ENCODE peak calls at places on chromosome 17, in nine cellular contexts. Y, S, A, W, B, D, Q, H and E are unnamed samples.

GRCh38 chr17:31487648-31488263 is 96.3 kb downstream of the RAB11FIP4 start:
- DNase-seq in Y (peak), S (peak), A (peak), W (peak), B (peak), D (peak), Q (peak), H (peak), E (peak)

GRCh38 chr17:82665226-82665625 is 17.0 kb upstream of the WDR45B start:
- DNase-seq in Y (no peak), S (no peak), A (no peak), W (no peak), B (no peak), D (no peak), Q (no peak), H (no peak), E (no peak)

GRCh38 chr17:38595892-38596291 is 9.9 kb downstream of the SRCIN1 start:
- DNase-seq in Y (no peak), S (no peak), A (no peak), W (no peak), B (no peak), D (no peak), Q (no peak), H (no peak), E (no peak)

GRCh38 chr17:72376486-72377345 is 255.9 kb downstream of the SOX9 start:
- DNase-seq in Y (no peak), S (no peak), A (peak), W (no peak), B (no peak), D (no peak), Q (no peak), H (no peak), E (no peak)

GRCh38 chr17:5661486-5662125 is 77.3 kb upstream of the NLRP1 start:
- DNase-seq in Y (no peak), S (no peak), A (no peak), W (no peak), B (no peak), D (no peak), Q (no peak), H (no peak), E (no peak)

GRCh38 chr17:70050931-70051330 is 24.1 kb upstream of the KCNJ16 start:
- DNase-seq in Y (no peak), S (no peak), A (no peak), W (no peak), B (no peak), D (no peak), Q (no peak), H (no peak), E (no peak)

GRCh38 chr17:46818319-46818928 is at the start of gene WNT3:
- DNase-seq in Y (peak), S (no peak), A (peak), W (no peak), B (no peak), D (no peak), Q (peak), H (peak), E (peak)

GRCh38 chr17:67434061-67434525 is 57.0 kb downstream of the PITPNC1 start:
- DNase-seq in Y (peak), S (peak), A (no peak), W (peak), B (no peak), D (no peak), Q (no peak), H (peak), E (no peak)

GRCh38 chr17:55783684-55784245 is 32.9 kb downstream of the PCTP start:
- DNase-seq in Y (peak), S (peak), A (peak), W (peak), B (peak), D (no peak), Q (no peak), H (no peak), E (no peak)

GRCh38 chr17:79033741-79034501 is 10.0 kb downstream of the C1QTNF1 start:
- DNase-seq in Y (peak), S (peak), A (peak), W (peak), B (peak), D (no peak), Q (no peak), H (no peak), E (no peak)

GRCh38 chr17:51298508-51299371 is 38.4 kb downstream of the UTP18 start:
- DNase-seq in Y (no peak), S (no peak), A (no peak), W (no peak), B (no peak), D (no peak), Q (peak), H (no peak), E (peak)

GRCh38 chr17:80122926-80123505 is 21.6 kb downstream of the GAA start:
- DNase-seq in Y (no peak), S (no peak), A (no peak), W (peak), B (no peak), D (no peak), Q (no peak), H (no peak), E (no peak)

GRCh38 chr17:37743875-37744632 is 805 bp downstream of the HNF1B start:
- DNase-seq in Y (peak), S (no peak), A (peak), W (peak), B (no peak), D (peak), Q (peak), H (no peak), E (peak)

GRCh38 chr17:63082273-63082861 is 116.3 kb downstream of the TANC2 start:
- DNase-seq in Y (no peak), S (no peak), A (no peak), W (no peak), B (no peak), D (no peak), Q (no peak), H (no peak), E (peak)

GRCh38 chr17:80252871-80253270 is 7.8 kb upstream of the RNF213 start:
- DNase-seq in Y (peak), S (no peak), A (peak), W (peak), B (no peak), D (peak), Q (peak), H (peak), E (peak)

GRCh38 chr17:80289631-80290030 is 29.0 kb downstream of the RNF213 start:
- DNase-seq in Y (no peak), S (no peak), A (no peak), W (no peak), B (no peak), D (no peak), Q (no peak), H (no peak), E (no peak)

GRCh38 chr17:61551255-61551742 is 39.7 kb downstream of the NACA2 start:
- DNase-seq in Y (no peak), S (no peak), A (no peak), W (no peak), B (no peak), D (no peak), Q (peak), H (no peak), E (peak)

GRCh38 chr17:62307196-62307595 is 73.2 kb upstream of the EFCAB3 start:
- DNase-seq in Y (no peak), S (no peak), A (no peak), W (no peak), B (no peak), D (no peak), Q (no peak), H (no peak), E (no peak)

GRCh38 chr17:39921323-39921722 is 2.9 kb upstream of the GSDMB start:
- DNase-seq in Y (no peak), S (no peak), A (no peak), W (no peak), B (no peak), D (no peak), Q (peak), H (peak), E (no peak)

GRCh38 chr17:75664099-75664549 is 2.8 kb downstream of the RECQL5 start:
- DNase-seq in Y (no peak), S (no peak), A (no peak), W (no peak), B (no peak), D (no peak), Q (peak), H (peak), E (peak)

GRCh38 chr17:55266958-55267688 is 2.4 kb downstream of the HLF start:
- DNase-seq in Y (no peak), S (no peak), A (no peak), W (no peak), B (no peak), D (no peak), Q (no peak), H (no peak), E (no peak)

GRCh38 chr17:50048988-50049387 is 6.9 kb upstream of the ITGA3 start:
- DNase-seq in Y (no peak), S (no peak), A (no peak), W (no peak), B (no peak), D (no peak), Q (no peak), H (no peak), E (no peak)

GRCh38 chr17:68296217-68297140 is 5.2 kb downstream of the ARSG start:
- DNase-seq in Y (no peak), S (no peak), A (no peak), W (peak), B (no peak), D (no peak), Q (no peak), H (peak), E (no peak)

GRCh38 chr17:39196820-39197331 is 593 bp downstream of the CACNB1 start:
- DNase-seq in Y (peak), S (peak), A (peak), W (no peak), B (no peak), D (no peak), Q (no peak), H (no peak), E (peak)

GRCh38 chr17:48563867-48564199 is 14.3 kb downstream of the HOXB4 start:
- DNase-seq in Y (no peak), S (no peak), A (no peak), W (no peak), B (no peak), D (no peak), Q (no peak), H (no peak), E (no peak)

GRCh38 chr17:48562934-48563333 is 15.2 kb downstream of the HOXB4 start:
- DNase-seq in Y (no peak), S (no peak), A (no peak), W (no peak), B (no peak), D (no peak), Q (no peak), H (no peak), E (no peak)

GRCh38 chr17:48563385-48563838 is 14.7 kb downstream of the HOXB4 start:
- DNase-seq in Y (no peak), S (no peak), A (no peak), W (no peak), B (no peak), D (no peak), Q (no peak), H (no peak), E (no peak)

GRCh38 chr17:48560452-48560817 is 15.5 kb upstream of the HOXB2 start:
- DNase-seq in Y (no peak), S (no peak), A (no peak), W (no peak), B (no peak), D (no peak), Q (no peak), H (no peak), E (no peak)

DNA sequence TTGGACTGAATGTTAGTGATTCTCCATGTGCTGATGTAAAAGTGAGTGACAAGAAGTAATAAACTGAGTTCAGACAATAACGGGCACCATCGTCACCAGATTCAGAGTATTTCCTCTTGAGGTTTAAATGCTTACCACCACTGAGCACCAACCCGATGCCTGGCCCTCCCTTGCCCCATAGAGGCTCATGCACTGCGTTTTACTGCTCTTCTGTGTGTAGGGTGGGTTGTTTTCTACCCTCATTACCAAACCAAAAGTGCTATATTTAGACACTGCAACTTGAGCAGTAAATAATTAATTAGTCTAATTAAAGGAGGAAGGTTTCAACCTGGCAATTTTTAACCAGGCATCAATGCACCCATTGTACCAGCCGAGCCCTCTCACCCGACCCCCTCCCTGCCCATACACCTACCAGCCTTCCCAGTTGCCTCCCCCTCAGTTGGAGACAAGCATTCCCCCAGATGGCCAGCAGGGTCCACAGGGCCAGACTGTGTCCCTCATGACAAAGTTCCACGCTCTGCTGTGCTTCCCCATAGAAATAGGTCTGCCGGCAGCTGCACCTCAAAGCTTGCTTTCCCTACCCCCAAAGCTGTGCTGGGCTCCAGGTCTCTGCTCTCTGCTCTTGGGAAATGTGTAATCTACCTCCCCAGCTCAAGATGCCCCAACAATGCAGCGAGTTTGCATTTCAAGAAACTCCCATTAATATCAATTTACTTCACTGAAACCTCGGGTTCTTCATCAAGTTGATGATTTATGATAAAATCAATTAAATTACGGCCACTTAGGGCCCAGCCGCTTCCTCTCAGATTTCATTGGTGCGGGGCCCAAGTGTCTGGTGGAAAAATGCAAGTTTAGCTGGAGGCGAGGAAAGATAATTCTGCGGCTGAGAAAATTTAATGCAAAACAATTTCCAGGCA is 16.0 kb downstream of the HOXB4 start:
- DNase-seq in Y (no peak), S (no peak), A (no peak), W (no peak), B (no peak), D (no peak), Q (no peak), H (no peak), E (no peak)
- TF ChIP-seq CTCF in Y (no peak), S (no peak), A (peak), W (peak), B (no peak), D (peak), Q (no peak), H (no peak), E (peak)

GRCh38 chr17:35170968-35171771 is 23.0 kb downstream of the SLC35G3 start:
- DNase-seq in Y (no peak), S (no peak), A (no peak), W (no peak), B (no peak), D (no peak), Q (peak), H (peak), E (peak)
- TF ChIP-seq CTCF in Y (peak), S (peak), A (no peak), W (no peak), B (peak), D (peak), Q (peak), H (no peak), E (peak)

GRCh38 chr17:77736207-77736600 is 222.3 kb upstream of the TNRC6C start:
- DNase-seq in Y (no peak), S (peak), A (no peak), W (no peak), B (no peak), D (peak), Q (no peak), H (no peak), E (no peak)

GRCh38 chr17:77734371-77735050 is 224.0 kb upstream of the TNRC6C start:
- DNase-seq in Y (peak), S (peak), A (peak), W (peak), B (peak), D (peak), Q (no peak), H (no peak), E (no peak)

GRCh38 chr17:77735341-77736206 is 222.9 kb upstream of the TNRC6C start:
- DNase-seq in Y (peak), S (peak), A (no peak), W (peak), B (no peak), D (peak), Q (no peak), H (no peak), E (no peak)

GRCh38 chr17:77735051-77735340 is 223.5 kb upstream of the TNRC6C start:
- DNase-seq in Y (no peak), S (no peak), A (no peak), W (no peak), B (no peak), D (no peak), Q (no peak), H (no peak), E (no peak)

DNA sequence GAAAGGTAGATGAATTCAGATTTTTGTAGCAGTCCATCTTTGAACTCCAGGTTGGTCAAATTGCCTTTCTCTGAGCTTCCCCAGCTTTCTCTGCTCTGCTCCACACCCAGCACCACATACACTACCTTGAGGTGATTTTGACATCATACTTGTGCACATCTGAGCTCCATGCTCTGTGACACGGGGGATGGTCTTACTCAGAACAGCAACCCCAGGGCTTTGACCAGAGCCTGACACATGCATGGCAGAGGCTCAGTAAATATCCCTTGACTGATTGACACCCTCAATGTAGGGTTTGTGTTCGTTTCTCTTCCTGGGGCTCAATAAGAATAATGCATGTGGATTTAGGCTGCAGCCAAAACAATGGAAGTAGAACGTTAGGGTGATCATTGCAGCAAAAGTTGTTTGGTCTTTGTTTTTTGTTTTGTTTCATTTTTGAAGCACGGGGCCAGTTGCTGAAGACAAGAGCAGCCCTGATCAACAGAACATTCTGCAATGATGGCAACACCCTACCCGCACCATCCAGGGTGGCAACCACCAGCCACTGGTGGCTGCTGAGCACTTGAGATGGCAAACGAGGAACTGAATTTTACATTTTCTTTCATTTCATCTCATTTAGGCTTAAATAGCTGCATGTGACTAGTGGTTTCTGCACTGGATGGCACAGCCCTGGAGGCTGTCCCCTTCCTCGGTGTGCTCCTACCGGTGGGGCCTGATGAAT is 224.8 kb upstream of the TNRC6C start:
- DNase-seq in Y (no peak), S (peak), A (no peak), W (no peak), B (no peak), D (no peak), Q (no peak), H (peak), E (no peak)
- TF ChIP-seq CTCF in Y (no peak), S (no peak), A (no peak), W (no peak), B (no peak), D (no peak), Q (no peak), H (no peak), E (no peak)

GRCh38 chr17:18148586-18148985 is 35.0 kb upstream of the ALKBH5 start:
- DNase-seq in Y (no peak), S (no peak), A (no peak), W (no peak), B (no peak), D (no peak), Q (no peak), H (no peak), E (no peak)
- TF ChIP-seq CTCF in Y (no peak), S (no peak), A (no peak), W (no peak), B (no peak), D (no peak), Q (no peak), H (no peak), E (no peak)

GRCh38 chr17:42072323-42073187 is 22.2 kb upstream of the C17orf113 start:
- DNase-seq in Y (peak), S (no peak), A (peak), W (peak), B (no peak), D (peak), Q (no peak), H (peak), E (no peak)
- TF ChIP-seq CTCF in Y (peak), S (no peak), A (no peak), W (peak), B (peak), D (peak), Q (no peak), H (no peak), E (no peak)

GRCh38 chr17:43431741-43432523 is 33.1 kb downstream of the ARL4D start:
- DNase-seq in Y (no peak), S (peak), A (no peak), W (no peak), B (no peak), D (no peak), Q (no peak), H (no peak), E (no peak)
- TF ChIP-seq CTCF in Y (no peak), S (no peak), A (no peak), W (no peak), B (no peak), D (no peak), Q (no peak), H (no peak), E (no peak)

GRCh38 chr17:15446036-15446435 is 21.4 kb downstream of the CDRT4 start:
- DNase-seq in Y (no peak), S (no peak), A (no peak), W (no peak), B (no peak), D (no peak), Q (no peak), H (no peak), E (no peak)
- TF ChIP-seq CTCF in Y (peak), S (no peak), A (no peak), W (no peak), B (no peak), D (no peak), Q (no peak), H (no peak), E (no peak)

GRCh38 chr17:13940858-13941665 is 128.2 kb upstream of the COX10 start:
- DNase-seq in Y (no peak), S (no peak), A (no peak), W (no peak), B (no peak), D (no peak), Q (no peak), H (no peak), E (no peak)
- TF ChIP-seq CTCF in Y (no peak), S (no peak), A (no peak), W (no peak), B (no peak), D (no peak), Q (no peak), H (no peak), E (no peak)